ENCODE peak calls at places on chromosomes 5 and 9, in four cellular contexts. E is GM12878, X is HepG2, N is H1. H is an unnamed sample. For H3K4me1, the result is how much of the 10 kb centered on the place peaks cover.

GRCh38 chr5:112921833-112922817 is at the start of gene REEP5:
- DNase-seq in E (no peak), X (peak), N (no peak), H (peak)

GRCh38 chr9:99778308-99778707 is 43.4 kb upstream of the NR4A3 start:
- DNase-seq in E (no peak), X (no peak), N (no peak), H (no peak)

GRCh38 chr5:178224403-178224802 is 8.2 kb downstream of the PHYKPL start:
- DNase-seq in E (no peak), X (no peak), N (no peak), H (no peak)

GRCh38 chr5:59542841-59543825 is 350.4 kb downstream of the PDE4D start:
- DNase-seq in E (no peak), X (no peak), N (no peak), H (no peak)

GRCh38 chr5:54917323-54917722 is 68.1 kb downstream of the ESM1 start:
- DNase-seq in E (no peak), X (no peak), N (no peak), H (no peak)

GRCh38 chr9:101737165-101737704 is 1.2 kb downstream of the GRIN3A start:
- DNase-seq in E (no peak), X (no peak), N (no peak), H (no peak)

GRCh38 chr9:126857261-126857960 is 3.0 kb upstream of the ZBTB34 start:
- DNase-seq in E (no peak), X (no peak), N (no peak), H (no peak)

GRCh38 chr9:2053883-2054845 is 39.0 kb downstream of the SMARCA2 start:
- DNase-seq in E (peak), X (no peak), N (no peak), H (no peak)

GRCh38 chr5:143235423-143235822 is 168.1 kb downstream of the NR3C1 start:
- DNase-seq in E (no peak), X (no peak), N (no peak), H (no peak)

GRCh38 chr5:13993926-13994325 is 49.4 kb upstream of the DNAH5 start:
- DNase-seq in E (no peak), X (no peak), N (no peak), H (no peak)

GRCh38 chr5:151825445-151825844 is 53.7 kb downstream of the G3BP1 start:
- DNase-seq in E (peak), X (peak), N (peak), H (peak)

GRCh38 chr9:73216016-73216415 is 64.4 kb downstream of the ANXA1 start:
- DNase-seq in E (no peak), X (no peak), N (no peak), H (no peak)

GRCh38 chr9:73215249-73215648 is 63.6 kb downstream of the ANXA1 start:
- DNase-seq in E (no peak), X (no peak), N (peak), H (peak)

GRCh38 chr9:73223594-73223993 is 71.9 kb downstream of the ANXA1 start:
- DNase-seq in E (no peak), X (no peak), N (no peak), H (no peak)

GRCh38 chr9:73219985-73220626 is 68.4 kb downstream of the ANXA1 start:
- DNase-seq in E (peak), X (no peak), N (no peak), H (no peak)
- TF ChIP-seq YY1 in E (no peak), X (no peak), N (no peak), H (no peak)

GRCh38 chr5:68565427-68565826 is 349.9 kb downstream of the PIK3R1 start:
- DNase-seq in E (peak), X (no peak), N (no peak), H (no peak)

GRCh38 chr5:68557162-68557936 is 341.8 kb downstream of the PIK3R1 start:
- DNase-seq in E (no peak), X (no peak), N (no peak), H (no peak)

DNA sequence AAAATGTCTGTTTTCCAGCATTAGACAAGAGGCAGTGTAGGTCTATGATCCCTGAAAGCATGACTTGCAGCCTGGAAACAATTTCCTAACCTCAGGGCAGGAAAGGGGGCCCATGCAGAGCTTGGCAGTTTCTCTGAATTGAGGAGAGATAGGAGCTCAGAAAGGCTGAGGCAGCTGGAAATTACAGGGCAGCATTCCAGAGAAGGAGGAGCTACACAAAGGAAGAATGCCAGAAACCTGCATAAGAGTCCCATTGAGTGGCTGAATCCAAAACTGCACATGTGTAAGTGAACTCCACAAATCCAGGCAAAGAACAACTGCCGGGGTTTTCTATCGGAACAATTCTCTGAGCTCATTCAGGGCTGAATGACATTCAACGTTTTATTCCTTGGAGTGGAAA is 346.8 kb downstream of the PIK3R1 start:
- DNase-seq in E (no peak), X (no peak), N (no peak), H (no peak)
- H3K4me1 ChIP-seq in E (under half), X (under half), N (under half), H (under half)

GRCh38 chr5:76625087-76625860 is 2.1 kb upstream of the F2RL2 start:
- DNase-seq in E (no peak), X (no peak), N (no peak), H (no peak)
- TF ChIP-seq SUZ12 in E (no peak), X (no peak), N (no peak), H (no peak)

GRCh38 chr5:134086215-134086942 is 28.1 kb upstream of the TCF7 start:
- DNase-seq in E (no peak), X (no peak), N (no peak), H (no peak)
- TF ChIP-seq YY1 in E (no peak), X (no peak), N (no peak), H (no peak)

DNA sequence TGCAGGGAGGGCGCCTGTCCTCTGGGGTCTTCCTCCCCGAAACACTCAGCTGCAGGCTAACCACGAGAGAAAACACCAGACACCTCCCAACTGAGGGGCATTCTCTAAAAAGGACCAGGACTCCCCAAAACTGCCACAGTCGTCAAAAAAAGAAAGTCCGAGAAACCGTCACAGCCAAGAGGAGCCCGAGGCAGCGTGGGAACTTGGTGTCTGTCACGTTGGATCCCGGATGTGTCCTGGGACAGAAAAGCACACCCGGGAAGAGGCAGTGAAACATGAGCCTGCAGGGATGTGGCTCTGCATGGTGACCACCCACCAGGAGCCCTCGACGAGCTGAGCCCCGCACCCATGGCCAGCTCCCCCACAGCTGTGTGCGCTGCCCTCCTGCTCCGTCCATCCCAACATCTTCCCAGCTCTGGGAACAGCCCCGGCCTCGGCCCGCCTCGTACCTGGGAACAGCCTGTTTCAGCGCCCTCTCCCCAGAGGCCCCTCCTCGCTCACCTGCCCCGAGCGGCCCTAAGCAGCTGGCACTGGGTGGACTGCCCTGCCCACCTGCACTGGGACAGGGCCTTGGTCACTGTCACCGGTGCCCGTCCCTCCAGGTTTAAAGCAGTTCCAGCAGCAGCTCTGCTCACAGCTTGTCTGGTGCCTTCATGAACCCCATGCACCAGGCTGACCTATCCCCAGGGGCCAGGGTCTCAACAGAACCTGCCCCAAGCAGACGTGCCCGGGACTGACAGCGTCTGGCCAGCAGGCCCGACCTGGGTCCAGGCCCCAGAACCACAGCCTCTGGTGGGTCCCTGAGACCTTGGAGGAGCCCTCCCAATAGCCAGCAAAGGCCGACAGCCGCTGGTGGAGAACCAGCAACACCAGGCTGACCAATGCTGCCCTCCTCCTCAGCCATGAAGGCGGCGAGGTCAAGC is 10.9 kb downstream of the SLC12A7 start:
- DNase-seq in E (no peak), X (no peak), N (no peak), H (no peak)
- H3K4me1 ChIP-seq in E (under half), X (under half), N (half or more), H (under half)

GRCh38 chr9:6106576-6107339 is 91.3 kb upstream of the RANBP6 start:
- DNase-seq in E (peak), X (peak), N (peak), H (peak)
- TF ChIP-seq SUZ12 in E (no peak), X (no peak), N (no peak), H (no peak)

GRCh38 chr9:89550516-89550915 is 52.6 kb upstream of the SEMA4D start:
- DNase-seq in E (no peak), X (no peak), N (no peak), H (no peak)
- TF ChIP-seq YY1 in E (no peak), X (no peak), N (no peak), H (no peak)

GRCh38 chr5:132486318-132487094 is 4.1 kb downstream of the IRF1 start:
- DNase-seq in E (no peak), X (no peak), N (no peak), H (no peak)
- H3K4me1 ChIP-seq in E (under half), X (under half), N (under half), H (under half)

DNA sequence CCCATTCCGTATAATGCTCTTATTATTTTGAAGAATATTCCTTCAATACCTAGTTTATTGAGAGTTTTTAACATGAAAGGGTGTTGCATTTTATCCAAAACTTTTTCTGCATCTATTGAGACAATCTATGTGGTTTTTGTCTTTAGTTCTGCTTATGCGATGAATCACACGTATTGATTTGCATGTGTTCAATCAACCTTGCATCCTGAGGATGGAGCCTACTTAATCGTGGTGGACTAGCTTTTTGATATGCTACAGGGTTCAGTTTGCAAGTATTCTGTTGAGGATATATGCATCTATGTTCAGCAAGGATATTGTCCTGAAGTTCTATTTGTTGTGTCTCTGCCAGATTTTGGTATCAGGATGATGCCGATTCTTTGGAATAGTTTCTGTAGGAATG is 1070.3 kb upstream of the CDH18 start:
- DNase-seq in E (peak), X (no peak), N (no peak), H (no peak)
- TF ChIP-seq SUZ12 in E (no peak), X (no peak), N (no peak), H (no peak)